ENCODE peak calls at places on chromosomes 3 and 15, in six cellular contexts. One of them, this sample, is unnamed.

GRCh38 chr15:66770518-66771350 is 68.7 kb downstream of the SMAD6 start:
- DNase-seq in ovary: no peak
- DNase-seq in GM12878: no peak
- DNase-seq in tibial nerve: no peak
- DNase-seq in transverse colon: peak
- DNase-seq in K562: no peak
- DNase-seq in this sample: no peak

GRCh38 chr15:52439470-52439869 is 89.2 kb downstream of the MYO5A start:
- DNase-seq in ovary: no peak
- DNase-seq in GM12878: no peak
- DNase-seq in tibial nerve: no peak
- DNase-seq in K562: no peak
- DNase-seq in transverse colon: no peak
- DNase-seq in this sample: no peak

GRCh38 chr15:90650117-90650955 is 66.8 kb upstream of the BLM start:
- DNase-seq in ovary: no peak
- DNase-seq in tibial nerve: no peak
- DNase-seq in GM12878: no peak
- DNase-seq in transverse colon: no peak
- DNase-seq in K562: peak
- DNase-seq in this sample: no peak

GRCh38 chr3:135994708-135995335 is 29.3 kb downstream of the PPP2R3A start:
- DNase-seq in transverse colon: no peak
- DNase-seq in tibial nerve: no peak
- DNase-seq in GM12878: no peak
- DNase-seq in K562: no peak
- DNase-seq in ovary: no peak
- DNase-seq in this sample: no peak

GRCh38 chr3:188431553-188431952 is 277.6 kb downstream of the LPP start:
- DNase-seq in tibial nerve: no peak
- DNase-seq in ovary: no peak
- DNase-seq in GM12878: no peak
- DNase-seq in K562: no peak
- DNase-seq in transverse colon: no peak
- DNase-seq in this sample: no peak

GRCh38 chr3:34024447-34025240 is 226.2 kb downstream of the PDCD6IP start:
- DNase-seq in K562: no peak
- DNase-seq in ovary: no peak
- DNase-seq in GM12878: no peak
- DNase-seq in transverse colon: no peak
- DNase-seq in tibial nerve: no peak
- DNase-seq in this sample: no peak

GRCh38 chr3:84023842-84024241 is 934.9 kb upstream of the CADM2 start:
- DNase-seq in tibial nerve: no peak
- DNase-seq in GM12878: no peak
- DNase-seq in K562: no peak
- DNase-seq in ovary: no peak
- DNase-seq in transverse colon: no peak
- DNase-seq in this sample: no peak

GRCh38 chr3:129554356-129555120 is 11.6 kb downstream of the H1-8 start:
- DNase-seq in tibial nerve: no peak
- DNase-seq in GM12878: no peak
- DNase-seq in ovary: no peak
- DNase-seq in K562: no peak
- DNase-seq in transverse colon: no peak
- DNase-seq in this sample: no peak

GRCh38 chr3:4656059-4656458 is 162.9 kb downstream of the ITPR1 start:
- DNase-seq in ovary: peak
- DNase-seq in tibial nerve: peak
- DNase-seq in transverse colon: peak
- DNase-seq in GM12878: no peak
- DNase-seq in K562: peak
- DNase-seq in this sample: peak

GRCh38 chr15:31464216-31465082 is 137.8 kb downstream of the KLF13 start:
- DNase-seq in GM12878: no peak
- DNase-seq in ovary: no peak
- DNase-seq in tibial nerve: no peak
- DNase-seq in transverse colon: no peak
- DNase-seq in K562: no peak
- DNase-seq in this sample: peak

GRCh38 chr3:17320266-17320665 is 422.2 kb downstream of the TBC1D5 start:
- DNase-seq in tibial nerve: no peak
- DNase-seq in ovary: no peak
- DNase-seq in K562: no peak
- DNase-seq in transverse colon: no peak
- DNase-seq in GM12878: no peak
- DNase-seq in this sample: no peak

GRCh38 chr3:12967751-12968209 is 105.4 kb downstream of the IQSEC1 start:
- DNase-seq in GM12878: no peak
- DNase-seq in tibial nerve: peak
- DNase-seq in K562: peak
- DNase-seq in ovary: peak
- DNase-seq in transverse colon: peak
- DNase-seq in this sample: peak

GRCh38 chr15:77710637-77711036 is 77.9 kb upstream of the LINGO1 start:
- DNase-seq in K562: no peak
- DNase-seq in ovary: no peak
- DNase-seq in transverse colon: no peak
- DNase-seq in tibial nerve: no peak
- DNase-seq in GM12878: no peak
- DNase-seq in this sample: no peak

GRCh38 chr15:34102175-34102925 is 467 bp downstream of the PGBD4 start:
- DNase-seq in tibial nerve: no peak
- DNase-seq in ovary: no peak
- DNase-seq in transverse colon: no peak
- DNase-seq in GM12878: no peak
- DNase-seq in K562: no peak
- DNase-seq in this sample: no peak

GRCh38 chr15:50431204-50431603 is 7.0 kb downstream of the USP8 start:
- DNase-seq in K562: no peak
- DNase-seq in transverse colon: no peak
- DNase-seq in tibial nerve: no peak
- DNase-seq in GM12878: no peak
- DNase-seq in ovary: no peak
- DNase-seq in this sample: no peak

GRCh38 chr15:92801774-92802464 is 98.2 kb upstream of the CHD2 start:
- DNase-seq in tibial nerve: peak
- DNase-seq in transverse colon: peak
- DNase-seq in K562: peak
- DNase-seq in GM12878: no peak
- DNase-seq in ovary: peak
- DNase-seq in this sample: no peak

GRCh38 chr3:12400795-12401194 is 83.5 kb upstream of the TSEN2 start:
- DNase-seq in transverse colon: no peak
- DNase-seq in K562: no peak
- DNase-seq in tibial nerve: no peak
- DNase-seq in GM12878: no peak
- DNase-seq in ovary: no peak
- DNase-seq in this sample: no peak

GRCh38 chr3:159458010-159458409 is 530.6 kb upstream of the IL12A start:
- DNase-seq in transverse colon: no peak
- DNase-seq in GM12878: no peak
- DNase-seq in ovary: no peak
- DNase-seq in K562: no peak
- DNase-seq in tibial nerve: no peak
- DNase-seq in this sample: no peak

GRCh38 chr15:93035953-93036810 is 52.8 kb downstream of the RGMA start:
- DNase-seq in K562: peak
- DNase-seq in tibial nerve: peak
- DNase-seq in transverse colon: no peak
- DNase-seq in ovary: peak
- DNase-seq in GM12878: no peak
- DNase-seq in this sample: peak

GRCh38 chr3:49021813-49022720 is at the start of gene NDUFAF3:
- DNase-seq in tibial nerve: peak
- DNase-seq in K562: peak
- DNase-seq in GM12878: peak
- DNase-seq in ovary: peak
- DNase-seq in transverse colon: peak
- DNase-seq in this sample: peak
- TF ChIP-seq EP300 in tibial nerve: peak
- TF ChIP-seq EP300 in K562: no peak
- TF ChIP-seq EP300 in GM12878: no peak
- TF ChIP-seq EP300 in ovary: no peak
- TF ChIP-seq EP300 in transverse colon: no peak
- TF ChIP-seq EP300 in this sample: no peak

DNA sequence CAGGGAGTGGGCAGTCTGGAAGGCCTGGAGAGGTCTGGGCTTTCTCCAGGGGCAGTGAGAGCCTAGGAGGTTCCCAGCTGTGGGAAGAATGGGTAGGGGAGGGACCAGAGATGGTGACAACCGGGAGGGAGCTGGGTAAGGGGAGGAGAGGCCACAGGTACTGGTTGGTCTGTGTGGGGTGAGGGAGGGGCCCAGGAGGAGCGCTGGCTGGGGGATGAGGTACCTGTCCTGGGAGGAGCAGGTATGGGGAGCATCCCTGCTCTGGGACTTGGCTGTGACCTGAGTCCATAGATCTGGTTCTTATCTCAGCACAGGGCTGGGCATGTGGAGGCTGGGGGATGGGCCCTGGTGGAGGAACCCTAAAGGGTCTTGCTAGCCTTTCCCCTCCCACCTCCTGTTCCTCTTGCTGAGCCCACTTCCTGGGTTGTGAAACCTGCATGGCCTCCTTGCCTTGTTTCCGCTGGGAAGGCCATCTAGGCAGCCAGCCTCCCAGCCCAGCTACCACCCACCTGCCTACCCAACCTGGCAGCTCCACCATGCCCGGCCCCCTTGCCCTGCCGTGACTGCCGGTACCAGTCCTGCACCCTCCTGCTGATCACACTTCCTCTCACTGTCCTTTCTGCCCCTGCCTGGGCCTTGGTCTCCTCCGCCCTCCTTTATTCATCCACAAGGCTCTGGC is 11.0 kb downstream of the PRKCD start:
- DNase-seq in tibial nerve: no peak
- DNase-seq in transverse colon: no peak
- DNase-seq in ovary: no peak
- DNase-seq in GM12878: no peak
- DNase-seq in K562: no peak
- DNase-seq in this sample: no peak
- TF ChIP-seq EP300 in tibial nerve: no peak
- TF ChIP-seq EP300 in transverse colon: no peak
- TF ChIP-seq EP300 in ovary: no peak
- TF ChIP-seq EP300 in GM12878: no peak
- TF ChIP-seq EP300 in K562: no peak
- TF ChIP-seq EP300 in this sample: no peak

DNA sequence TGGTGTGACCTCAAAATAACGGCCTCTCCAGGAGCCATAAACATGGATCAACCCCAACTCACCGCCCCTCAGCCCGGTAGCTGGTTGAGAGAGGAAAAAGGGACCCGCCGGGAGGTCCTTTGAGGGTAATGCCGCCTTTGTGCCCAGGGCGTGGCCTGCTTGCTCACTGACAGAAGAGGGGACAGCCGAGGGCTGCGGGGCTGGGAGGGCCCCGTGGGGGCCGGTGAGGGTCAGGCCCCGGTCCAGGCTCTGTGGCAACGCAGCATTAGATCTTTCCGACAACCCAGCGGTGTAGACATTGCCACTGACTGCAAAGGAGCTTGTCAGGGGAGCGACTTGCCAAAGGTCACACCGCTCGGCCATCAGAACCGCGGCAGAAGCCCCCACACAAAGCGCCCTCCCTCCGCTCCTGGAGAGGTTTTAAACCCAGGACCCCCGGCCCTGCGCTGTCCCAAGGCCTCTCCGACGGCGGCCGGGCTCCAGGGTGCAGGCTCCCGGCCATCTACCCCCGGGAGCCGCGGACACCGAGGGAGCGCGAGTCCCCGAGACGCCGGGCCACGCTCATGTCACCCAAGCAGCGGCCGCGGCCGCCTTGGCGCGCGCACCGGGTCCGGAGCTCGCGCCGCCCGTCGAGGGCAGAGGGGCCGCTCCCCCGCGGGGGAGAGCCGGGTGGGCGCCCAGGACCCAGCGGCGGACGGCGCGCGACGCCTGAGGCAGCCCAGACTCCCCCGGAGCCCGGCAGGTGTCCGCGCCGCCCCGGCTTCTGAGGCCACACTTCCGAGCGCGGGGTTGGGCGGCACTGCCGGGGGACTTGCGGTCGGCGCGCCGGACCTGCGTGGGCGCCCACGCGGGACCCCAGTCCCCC is 975 bp downstream of the PCSK6 start:
- DNase-seq in GM12878: no peak
- DNase-seq in tibial nerve: no peak
- DNase-seq in transverse colon: no peak
- DNase-seq in K562: peak
- DNase-seq in ovary: no peak
- DNase-seq in this sample: peak
- TF ChIP-seq EP300 in GM12878: no peak
- TF ChIP-seq EP300 in tibial nerve: no peak
- TF ChIP-seq EP300 in transverse colon: no peak
- TF ChIP-seq EP300 in K562: no peak
- TF ChIP-seq EP300 in ovary: no peak
- TF ChIP-seq EP300 in this sample: no peak

GRCh38 chr3:48711727-48712126 is 5.3 kb downstream of the IP6K2 start:
- DNase-seq in transverse colon: no peak
- DNase-seq in tibial nerve: no peak
- DNase-seq in GM12878: no peak
- DNase-seq in ovary: no peak
- DNase-seq in K562: no peak
- DNase-seq in this sample: no peak

GRCh38 chr3:48716508-48716981 is 476 bp downstream of the IP6K2 start:
- DNase-seq in transverse colon: peak
- DNase-seq in tibial nerve: no peak
- DNase-seq in K562: peak
- DNase-seq in GM12878: no peak
- DNase-seq in ovary: no peak
- DNase-seq in this sample: no peak

GRCh38 chr3:48715179-48715800 is 1.7 kb downstream of the IP6K2 start:
- DNase-seq in tibial nerve: no peak
- DNase-seq in ovary: no peak
- DNase-seq in GM12878: no peak
- DNase-seq in K562: no peak
- DNase-seq in transverse colon: no peak
- DNase-seq in this sample: no peak

DNA sequence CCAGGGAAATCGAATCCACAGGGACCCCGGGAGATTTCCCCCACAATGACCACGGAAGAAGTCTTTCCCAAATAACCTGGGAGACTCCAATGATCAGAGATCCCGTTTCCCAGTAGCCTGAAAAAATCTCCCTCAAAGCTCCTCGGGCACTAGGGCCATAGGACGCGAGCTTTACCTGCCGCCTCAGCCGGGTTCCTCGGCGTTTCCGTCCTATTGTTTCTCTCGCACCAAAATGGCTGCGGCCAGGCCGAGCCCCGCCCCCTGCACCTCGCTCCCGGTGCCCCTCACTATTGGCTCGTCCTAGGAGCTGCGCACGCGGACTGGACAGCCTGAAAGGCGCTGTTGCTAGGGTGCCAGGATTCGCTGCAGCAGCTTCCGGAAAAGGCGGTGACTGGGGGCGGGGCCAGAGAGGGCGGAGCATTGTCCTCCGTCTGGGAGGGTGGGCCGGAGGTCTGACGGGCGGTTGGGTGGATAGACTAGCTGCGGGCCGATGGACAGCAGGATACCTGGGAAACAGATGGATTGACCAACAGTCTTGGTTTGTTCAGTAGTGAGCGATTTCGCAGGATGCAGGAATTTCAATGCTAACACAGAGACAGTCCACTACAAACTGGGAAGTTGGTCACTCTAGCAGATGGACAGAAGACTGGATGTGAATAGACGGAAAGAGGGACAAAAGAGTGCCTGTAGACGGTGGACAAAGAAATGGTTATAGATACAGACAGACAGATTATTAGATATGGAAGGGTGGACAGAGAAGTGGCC is at the start of gene IP6K2:
- DNase-seq in tibial nerve: peak
- DNase-seq in transverse colon: peak
- DNase-seq in ovary: peak
- DNase-seq in GM12878: peak
- DNase-seq in K562: peak
- DNase-seq in this sample: peak
- TF ChIP-seq EP300 in tibial nerve: peak
- TF ChIP-seq EP300 in transverse colon: no peak
- TF ChIP-seq EP300 in ovary: no peak
- TF ChIP-seq EP300 in GM12878: peak
- TF ChIP-seq EP300 in K562: no peak
- TF ChIP-seq EP300 in this sample: no peak